ENCODE peak calls at places on chromosomes 5 and 9, in four cellular contexts. I, D, U and K are unnamed samples.

GRCh38 chr5:90866333-90866732 is 307.7 kb downstream of the ADGRV1 start:
- DNase-seq in I (peak; percentile 71), D (no peak), U (no peak), K (peak; percentile 58)

GRCh38 chr5:59275537-59276276 is 617.8 kb downstream of the PDE4D start:
- DNase-seq in I (peak; percentile 85), U (no peak), D (peak; percentile 68), K (peak; percentile 42)

GRCh38 chr5:61363715-61364114 is 31.7 kb downstream of the ZSWIM6 start:
- DNase-seq in I (no peak), D (no peak), U (no peak), K (no peak)

GRCh38 chr9:71446499-71447411 is 321.6 kb downstream of the CEMIP2 start:
- DNase-seq in I (peak; percentile 68), U (peak; percentile 42), D (peak; percentile 88), K (peak; percentile 62)

GRCh38 chr5:139296198-139296597 is 2.7 kb downstream of the MATR3 start:
- DNase-seq in I (no peak), U (no peak), D (no peak), K (no peak)

GRCh38 chr9:38205279-38205678 is 136.3 kb upstream of the SHB start:
- DNase-seq in U (no peak), I (no peak), D (no peak), K (no peak)

GRCh38 chr5:13378073-13378472 is 566.4 kb downstream of the DNAH5 start:
- DNase-seq in U (no peak), D (no peak), I (peak; percentile 32), K (no peak)

GRCh38 chr5:158819840-158820620 is 279.7 kb downstream of the EBF1 start:
- DNase-seq in D (no peak), I (no peak), U (no peak), K (peak; percentile 20)

GRCh38 chr5:35854248-35854647 is 2.4 kb upstream of the IL7R start:
- DNase-seq in D (no peak), U (no peak), I (no peak), K (no peak)

GRCh38 chr5:35884125-35884788 is 27.6 kb downstream of the IL7R start:
- DNase-seq in D (no peak), U (no peak), I (peak; percentile 57), K (peak; percentile 82)

GRCh38 chr9:99253772-99254431 is 31.8 kb downstream of the SEC61B start:
- DNase-seq in D (no peak), I (no peak), U (no peak), K (no peak)
- TF ChIP-seq CTCF in D (no peak), I (no peak), U (no peak), K (no peak)

DNA sequence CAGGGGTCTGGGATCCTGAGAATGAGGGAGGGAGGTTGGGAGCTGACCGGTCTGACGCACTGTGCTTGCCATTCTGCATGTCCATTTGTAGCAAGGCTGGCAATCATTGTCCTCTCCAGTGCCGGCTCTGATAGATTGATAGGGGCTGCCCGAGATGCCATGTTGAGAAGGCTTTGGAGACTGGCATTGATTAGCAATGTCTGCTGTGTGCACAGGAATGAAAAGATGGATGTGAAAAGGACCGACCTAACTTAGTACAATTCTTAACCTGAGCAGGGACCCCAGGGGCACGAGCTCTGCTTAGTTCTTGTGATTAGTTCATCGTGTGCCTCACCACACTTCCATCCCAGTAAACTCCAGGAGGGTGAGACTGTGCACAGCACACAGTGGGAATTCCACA is 17.0 kb downstream of the NEK6 start:
- DNase-seq in I (no peak), D (no peak), U (no peak), K (no peak)
- H3K27ac ChIP-seq in I (no peak overlapping the region), D (no peak overlapping the region), U (no peak overlapping the region), K (peak overlapping the region; percentile 99)

DNA sequence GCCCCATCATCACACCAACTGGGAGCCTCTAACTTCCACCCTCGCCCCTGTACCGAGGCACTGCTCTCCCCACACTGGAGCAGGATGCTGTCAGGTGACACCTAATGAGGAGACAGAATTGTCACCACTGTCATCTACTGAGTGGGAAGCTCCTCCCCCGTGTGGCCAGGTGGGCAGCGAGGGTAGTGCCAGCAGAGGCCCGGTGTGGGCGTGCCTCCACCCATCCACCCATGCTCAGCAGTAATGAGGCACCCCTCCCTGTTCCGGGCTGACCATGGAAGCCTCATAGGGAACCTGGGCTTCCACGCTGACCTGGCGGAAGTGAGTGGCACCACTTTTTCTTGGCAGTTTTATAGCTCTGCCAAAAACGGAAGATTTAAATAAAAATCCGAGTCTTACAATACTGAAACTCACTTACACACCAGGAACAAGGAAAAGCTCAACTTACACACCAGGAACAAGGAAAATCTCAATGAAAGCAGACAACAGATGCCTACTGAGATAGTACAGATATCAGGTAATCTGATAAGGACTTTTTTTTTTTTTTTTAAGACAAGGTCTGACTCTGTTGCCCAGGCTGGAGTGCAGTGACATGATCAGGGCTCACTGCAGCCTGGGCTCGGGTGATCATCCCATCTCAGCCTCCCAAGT is 30.6 kb upstream of the ASS1 start:
- DNase-seq in I (no peak), U (no peak), D (no peak), K (no peak)
- TF ChIP-seq CTCF in I (no peak), U (no peak), D (no peak), K (no peak)

GRCh38 chr5:81313278-81313677 is 11.9 kb downstream of the ZCCHC9 start:
- DNase-seq in U (no peak), I (no peak), D (no peak), K (no peak)
- H3K27ac ChIP-seq in U (no peak overlapping the region), I (no peak overlapping the region), D (no peak overlapping the region), K (no peak overlapping the region)

DNA sequence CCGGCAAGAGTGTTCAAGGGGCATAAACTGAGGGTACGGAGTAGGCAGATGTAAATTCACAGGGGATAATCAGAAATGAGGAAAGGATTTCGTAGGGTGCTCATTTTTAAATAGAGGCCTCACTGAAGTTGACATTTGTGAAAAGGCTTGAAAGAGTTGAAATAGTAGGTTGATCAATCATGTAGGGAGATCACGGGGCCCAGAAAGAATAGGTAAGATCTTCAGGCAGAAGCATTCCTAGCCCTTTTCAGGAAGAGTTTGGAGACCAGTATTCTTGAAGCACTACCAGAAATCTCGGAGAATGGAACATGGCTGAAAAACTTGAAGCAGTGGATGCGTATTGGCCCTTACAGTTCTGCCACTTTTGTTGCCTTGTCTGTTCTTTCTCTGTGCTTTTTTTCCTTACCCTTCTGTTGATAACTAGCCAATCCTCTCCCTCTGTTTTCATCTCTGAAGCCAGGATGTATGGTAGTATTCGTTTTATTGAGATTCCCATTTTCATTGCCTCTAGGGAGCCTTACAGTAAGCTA is 451 bp upstream of the CCNH start:
- DNase-seq in U (no peak), I (no peak), D (no peak), K (no peak)
- TF ChIP-seq CTCF in U (no peak), I (no peak), D (no peak), K (no peak)

GRCh38 chr5:132868754-132869153 is 2.3 kb downstream of the UQCRQ start:
- DNase-seq in I (no peak), U (no peak), D (no peak), K (no peak)
- H3K27ac ChIP-seq in I (no peak overlapping the region), U (peak overlapping the region; percentile 37), D (no peak overlapping the region), K (no peak overlapping the region)

GRCh38 chr5:17257705-17258273 is 40.4 kb downstream of the BASP1 start:
- DNase-seq in I (peak; percentile 54), D (no peak), U (no peak), K (no peak)

GRCh38 chr5:17256839-17257238 is 39.4 kb downstream of the BASP1 start:
- DNase-seq in I (no peak), D (no peak), U (no peak), K (no peak)

GRCh38 chr5:17258429-17258828 is 41.0 kb downstream of the BASP1 start:
- DNase-seq in I (no peak), D (no peak), U (no peak), K (peak; percentile 16)

GRCh38 chr5:17256171-17256570 is 38.7 kb downstream of the BASP1 start:
- DNase-seq in I (no peak), U (no peak), D (no peak), K (no peak)

DNA sequence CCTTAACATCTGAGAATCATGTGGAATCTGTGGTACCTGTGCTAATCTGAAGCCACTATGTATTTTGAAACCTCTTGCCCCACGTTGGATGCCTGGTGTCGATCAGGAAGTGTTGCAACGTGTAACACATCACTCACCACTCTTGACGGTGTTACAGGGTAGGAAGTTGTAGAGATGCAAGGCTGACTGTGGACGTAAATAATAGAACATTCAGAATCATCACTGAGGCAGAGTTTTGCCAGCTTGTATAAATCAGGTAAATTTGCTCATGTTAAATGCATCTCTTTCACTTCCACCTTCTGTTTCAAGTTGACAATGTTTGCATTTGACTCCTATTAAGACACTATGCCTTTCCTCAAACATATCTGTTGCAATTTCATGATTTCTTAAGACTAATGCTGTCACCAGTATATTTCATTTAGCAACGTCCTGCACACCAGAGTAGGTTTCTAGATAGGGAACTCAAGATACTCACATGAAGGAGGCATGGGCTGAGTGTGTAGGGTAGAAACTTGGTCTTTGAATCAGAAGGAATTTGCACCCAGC is 38.1 kb downstream of the BASP1 start:
- DNase-seq in U (no peak), I (no peak), D (no peak), K (no peak)
- TF ChIP-seq CTCF in U (no peak), I (no peak), D (no peak), K (no peak)

DNA sequence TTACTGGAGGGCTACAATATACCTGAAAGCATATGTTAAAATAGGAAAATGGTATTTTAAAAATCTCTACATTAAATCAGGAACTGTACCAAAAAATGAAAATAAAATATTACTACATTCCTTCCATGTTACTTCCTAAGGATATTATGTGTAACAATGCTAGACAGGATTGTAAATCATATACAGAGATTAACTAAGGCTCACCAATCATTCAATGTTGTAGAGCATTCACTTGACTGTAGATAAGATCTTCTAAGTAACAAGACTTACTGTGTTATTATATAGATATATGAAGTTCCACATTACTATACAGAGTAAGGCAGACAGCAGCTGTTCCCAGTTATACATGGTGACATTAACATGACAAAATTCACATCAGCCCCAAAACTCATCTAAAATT is 1919.1 kb upstream of the CDH9 start:
- DNase-seq in I (no peak), U (no peak), D (no peak), K (no peak)
- H3K27ac ChIP-seq in I (no peak overlapping the region), U (no peak overlapping the region), D (no peak overlapping the region), K (no peak overlapping the region)

GRCh38 chr9:109442716-109443115 is 55.4 kb downstream of the PTPN3 start:
- DNase-seq in I (no peak), D (no peak), U (no peak), K (peak; percentile 81)
- TF ChIP-seq CTCF in I (no peak), D (no peak), U (no peak), K (no peak)

GRCh38 chr5:73232266-73233041 is 59.5 kb downstream of the TMEM174 start:
- DNase-seq in D (no peak), U (no peak), I (no peak), K (no peak)

GRCh38 chr5:73233461-73234151 is 60.6 kb downstream of the TMEM174 start:
- DNase-seq in D (peak; percentile 30), I (peak; percentile 17), U (peak; percentile 51), K (no peak)

GRCh38 chr5:73234156-73234555 is 61.2 kb downstream of the TMEM174 start:
- DNase-seq in I (no peak), D (no peak), U (no peak), K (no peak)

GRCh38 chr5:73231245-73231778 is 58.3 kb downstream of the TMEM174 start:
- DNase-seq in D (no peak), I (peak; percentile 9), U (no peak), K (no peak)

GRCh38 chr5:73233053-73233460 is 60.1 kb downstream of the TMEM174 start:
- DNase-seq in D (no peak), U (no peak), I (no peak), K (no peak)
- H3K27ac ChIP-seq in D (no peak overlapping the region), U (no peak overlapping the region), I (no peak overlapping the region), K (no peak overlapping the region)